ENCODE peak calls at places on chromosomes 13 and 19, in six cellular contexts. B is Kasumi-1; V is effector CD8-positive, alpha-beta T cell; Y is stimulated activated CD8-positive, alpha-beta memory T cell treated with anti-CD3 and anti-CD28 coated beads, Interleukin-2, amount 100 ng/mL, for 1 hour; Z is SHP77 treated with DMSO at 0.1 percent for 48 hours; M is stimulated activated CD4-positive, alpha-beta T cell treated with anti-CD3 and anti-CD28 coated beads, Interleukin-12 subunit alpha, Interleukin-12 subunit beta, amount 100 ng/mL, for 4 hours. T is an unnamed sample.

GRCh38 chr13:110872034-110872767 is 42.7 kb downstream of the ANKRD10 start:
- DNase-seq in V (no peak), B (no peak), Z (no peak), M (no peak), Y (no peak), T (no peak)

GRCh38 chr19:10408511-10409291 is 5.4 kb upstream of the CDC37 start:
- DNase-seq in V (no peak), Z (no peak), B (peak), Y (no peak), M (no peak), T (no peak)

GRCh38 chr13:90872491-90873025 is 474.9 kb upstream of the MIR17HG start:
- DNase-seq in M (no peak), Y (no peak), Z (no peak), B (no peak), V (no peak), T (no peak)

GRCh38 chr19:49637865-49638350 is 2.0 kb downstream of the RRAS start:
- DNase-seq in V (no peak), M (no peak), Y (no peak), Z (no peak), B (peak), T (peak)

GRCh38 chr13:26523007-26523406 is 34.5 kb upstream of the WASF3 start:
- DNase-seq in Y (no peak), B (no peak), V (no peak), Z (no peak), M (no peak), T (no peak)

GRCh38 chr19:9796113-9796773 is 22.6 kb downstream of the FBXL12 start:
- DNase-seq in Y (peak), M (peak), V (peak), Z (peak), B (peak), T (peak)

GRCh38 chr19:48632692-48633147 is 4.5 kb downstream of the DBP start:
- DNase-seq in B (no peak), Z (no peak), M (no peak), V (no peak), Y (no peak), T (no peak)

GRCh38 chr13:27339299-27339698 is 68.7 kb downstream of the RASL11A start:
- DNase-seq in B (peak), Z (peak), V (peak), M (peak), Y (no peak), T (no peak)

GRCh38 chr13:19606152-19606551 is 27.3 kb upstream of the MPHOSPH8 start:
- DNase-seq in B (no peak), M (no peak), Z (no peak), V (no peak), Y (no peak), T (no peak)

GRCh38 chr13:71871180-71871754 is 4.3 kb upstream of the DACH1 start:
- DNase-seq in V (no peak), M (no peak), Z (no peak), B (no peak), Y (no peak), T (no peak)

GRCh38 chr13:43229506-43229905 is 206.1 kb downstream of the DNAJC15 start:
- DNase-seq in M (no peak), V (no peak), Z (no peak), B (no peak), Y (no peak), T (no peak)

GRCh38 chr19:7101498-7102253 is 32.2 kb downstream of the ZNF557 start:
- DNase-seq in Y (no peak), Z (no peak), B (no peak), V (no peak), M (no peak), T (no peak)

GRCh38 chr19:16026756-16027155 is 49.5 kb upstream of the TPM4 start:
- DNase-seq in M (no peak), V (no peak), Y (no peak), B (no peak), Z (no peak), T (no peak)

GRCh38 chr19:45934551-45935230 is 20.1 kb upstream of the NANOS2 start:
- DNase-seq in B (no peak), M (no peak), Z (no peak), V (no peak), Y (no peak), T (no peak)

GRCh38 chr13:95624020-95624419 is 20.5 kb downstream of the DZIP1 start:
- DNase-seq in V (no peak), Y (no peak), M (no peak), B (peak), Z (peak), T (no peak)

GRCh38 chr19:1401138-1401888 is at the start of gene GAMT:
- DNase-seq in V (peak), M (peak), Z (no peak), B (peak), Y (no peak), T (peak)

GRCh38 chr13:30224732-30225131 is 82.6 kb downstream of the KATNAL1 start:
- DNase-seq in B (no peak), Z (no peak), Y (no peak), M (no peak), V (no peak), T (no peak)

GRCh38 chr19:43811833-43812232 is 9.6 kb upstream of the LYPD5 start:
- DNase-seq in Z (no peak), M (no peak), V (no peak), Y (no peak), B (no peak), T (no peak)